ENCODE peak calls at places on chromosomes 11 and 22, in nine cellular contexts. One of them, this sample, is unnamed.

GRCh38 chr11:27227744-27228143 is 135.3 kb downstream of the CCDC34 start:
- DNase-seq in kidney: no peak
- DNase-seq in NCI-H1105: peak; percentile 48
- DNase-seq in NCI-H510A: no peak
- DNase-seq in activated naive CD8-positive, alpha-beta T cell treated with anti-CD3 and anti-CD28 coated beads, Interleukin-2, amount 50 U/mL, for 24 hours: no peak
- DNase-seq in head of caudate nucleus: no peak
- DNase-seq in aorta: no peak
- DNase-seq in HS-5: no peak
- DNase-seq in astrocyte of the spinal cord: no peak
- DNase-seq in this sample: no peak

GRCh38 chr22:45240137-45240809 is 421 bp downstream of the KIAA0930 start:
- DNase-seq in kidney: no peak
- DNase-seq in activated naive CD8-positive, alpha-beta T cell treated with anti-CD3 and anti-CD28 coated beads, Interleukin-2, amount 50 U/mL, for 24 hours: peak; percentile 40
- DNase-seq in HS-5: no peak
- DNase-seq in aorta: no peak
- DNase-seq in NCI-H1105: no peak
- DNase-seq in astrocyte of the spinal cord: no peak
- DNase-seq in head of caudate nucleus: no peak
- DNase-seq in NCI-H510A: no peak
- DNase-seq in this sample: no peak

GRCh38 chr11:128893578-128894295 is 2.6 kb downstream of the KCNJ5 start:
- DNase-seq in head of caudate nucleus: no peak
- DNase-seq in HS-5: no peak
- DNase-seq in astrocyte of the spinal cord: no peak
- DNase-seq in activated naive CD8-positive, alpha-beta T cell treated with anti-CD3 and anti-CD28 coated beads, Interleukin-2, amount 50 U/mL, for 24 hours: no peak
- DNase-seq in kidney: no peak
- DNase-seq in aorta: no peak
- DNase-seq in NCI-H1105: no peak
- DNase-seq in NCI-H510A: no peak
- DNase-seq in this sample: no peak

GRCh38 chr22:49760630-49761571 is 66.8 kb downstream of the BRD1 start:
- DNase-seq in kidney: peak; percentile 57
- DNase-seq in astrocyte of the spinal cord: no peak
- DNase-seq in NCI-H1105: no peak
- DNase-seq in HS-5: no peak
- DNase-seq in aorta: no peak
- DNase-seq in NCI-H510A: no peak
- DNase-seq in activated naive CD8-positive, alpha-beta T cell treated with anti-CD3 and anti-CD28 coated beads, Interleukin-2, amount 50 U/mL, for 24 hours: no peak
- DNase-seq in head of caudate nucleus: no peak
- DNase-seq in this sample: no peak

GRCh38 chr22:48835364-48835763 is 992.3 kb downstream of the BRD1 start:
- DNase-seq in aorta: no peak
- DNase-seq in NCI-H510A: no peak
- DNase-seq in HS-5: no peak
- DNase-seq in astrocyte of the spinal cord: no peak
- DNase-seq in activated naive CD8-positive, alpha-beta T cell treated with anti-CD3 and anti-CD28 coated beads, Interleukin-2, amount 50 U/mL, for 24 hours: no peak
- DNase-seq in kidney: peak; percentile 52
- DNase-seq in head of caudate nucleus: no peak
- DNase-seq in NCI-H1105: no peak
- DNase-seq in this sample: no peak

GRCh38 chr22:45889093-45889538 is 87.8 kb downstream of the WNT7B start:
- DNase-seq in NCI-H1105: no peak
- DNase-seq in activated naive CD8-positive, alpha-beta T cell treated with anti-CD3 and anti-CD28 coated beads, Interleukin-2, amount 50 U/mL, for 24 hours: no peak
- DNase-seq in kidney: peak; percentile 76
- DNase-seq in aorta: peak; percentile 63
- DNase-seq in head of caudate nucleus: no peak
- DNase-seq in astrocyte of the spinal cord: no peak
- DNase-seq in NCI-H510A: no peak
- DNase-seq in HS-5: no peak
- DNase-seq in this sample: no peak

GRCh38 chr11:66937334-66937733 is 20.8 kb downstream of the PC start:
- DNase-seq in head of caudate nucleus: no peak
- DNase-seq in aorta: no peak
- DNase-seq in NCI-H1105: no peak
- DNase-seq in activated naive CD8-positive, alpha-beta T cell treated with anti-CD3 and anti-CD28 coated beads, Interleukin-2, amount 50 U/mL, for 24 hours: no peak
- DNase-seq in astrocyte of the spinal cord: no peak
- DNase-seq in HS-5: no peak
- DNase-seq in NCI-H510A: no peak
- DNase-seq in kidney: no peak
- DNase-seq in this sample: no peak

GRCh38 chr11:32088117-32088941 is 2.5 kb upstream of the RCN1 start:
- DNase-seq in NCI-H510A: no peak
- DNase-seq in kidney: peak; percentile 71
- DNase-seq in NCI-H1105: peak; percentile 35
- DNase-seq in astrocyte of the spinal cord: peak; percentile 95
- DNase-seq in HS-5: peak; percentile 94
- DNase-seq in activated naive CD8-positive, alpha-beta T cell treated with anti-CD3 and anti-CD28 coated beads, Interleukin-2, amount 50 U/mL, for 24 hours: no peak
- DNase-seq in head of caudate nucleus: peak; percentile 10
- DNase-seq in aorta: peak; percentile 86
- DNase-seq in this sample: no peak

GRCh38 chr22:45962756-45963155 is 14.2 kb downstream of the WNT7B start:
- DNase-seq in kidney: no peak
- DNase-seq in NCI-H510A: no peak
- DNase-seq in HS-5: no peak
- DNase-seq in aorta: no peak
- DNase-seq in activated naive CD8-positive, alpha-beta T cell treated with anti-CD3 and anti-CD28 coated beads, Interleukin-2, amount 50 U/mL, for 24 hours: no peak
- DNase-seq in NCI-H1105: no peak
- DNase-seq in head of caudate nucleus: no peak
- DNase-seq in astrocyte of the spinal cord: no peak
- DNase-seq in this sample: no peak

GRCh38 chr11:43547411-43547718 is 133.2 kb upstream of the HSD17B12 start:
- DNase-seq in activated naive CD8-positive, alpha-beta T cell treated with anti-CD3 and anti-CD28 coated beads, Interleukin-2, amount 50 U/mL, for 24 hours: no peak
- DNase-seq in head of caudate nucleus: no peak
- DNase-seq in astrocyte of the spinal cord: no peak
- DNase-seq in NCI-H1105: peak; percentile 30
- DNase-seq in HS-5: no peak
- DNase-seq in kidney: peak; percentile 80
- DNase-seq in aorta: no peak
- DNase-seq in NCI-H510A: no peak
- DNase-seq in this sample: no peak

GRCh38 chr11:15779518-15779917 is 576.8 kb downstream of the SOX6 start:
- DNase-seq in NCI-H1105: no peak
- DNase-seq in aorta: no peak
- DNase-seq in kidney: no peak
- DNase-seq in activated naive CD8-positive, alpha-beta T cell treated with anti-CD3 and anti-CD28 coated beads, Interleukin-2, amount 50 U/mL, for 24 hours: no peak
- DNase-seq in NCI-H510A: no peak
- DNase-seq in HS-5: no peak
- DNase-seq in head of caudate nucleus: no peak
- DNase-seq in astrocyte of the spinal cord: no peak
- DNase-seq in this sample: no peak

This sample was measured in NCI-H187 treated with DMSO at 0.1 percent for 48 hours.